ENCODE peak calls at places on chromosomes 4 and X, in eight cellular contexts. A is lung, X is body of pancreas, F is left ventricle myocardium inferior, V is epithelial cell of proximal tubule, Z is uterus, I is OCI-LY7, T is bronchial epithelial cell. P is an unnamed sample.

GRCh38 chrX:72123471-72124185 is 8.1 kb downstream of the RTL5 start:
- DNase-seq in T (no peak), Z (no peak), I (no peak), X (no peak), V (no peak), F (peak), A (no peak), P (no peak)

GRCh38 chr4:3323071-3323481 is 30.3 kb downstream of the RGS12 start:
- DNase-seq in T (no peak), X (no peak), I (no peak), V (no peak), Z (no peak), A (no peak), F (no peak), P (no peak)

GRCh38 chr4:2570551-2571222 is 34.2 kb downstream of the FAM193A start:
- DNase-seq in Z (no peak), X (no peak), T (no peak), V (no peak), A (no peak), I (no peak), F (peak), P (no peak)

GRCh38 chr4:82247171-82247570 is 126.6 kb downstream of the HNRNPD start:
- DNase-seq in V (no peak), I (no peak), T (peak), X (no peak), Z (no peak), A (no peak), F (no peak), P (no peak)

GRCh38 chr4:100208964-100209363 is 18.7 kb upstream of the DDIT4L start:
- DNase-seq in I (no peak), T (no peak), V (no peak), A (no peak), F (no peak), Z (no peak), X (no peak), P (peak)

GRCh38 chr4:55920571-55920970 is 28.2 kb upstream of the CEP135 start:
- DNase-seq in X (no peak), I (no peak), A (no peak), V (no peak), Z (no peak), T (no peak), F (no peak), P (no peak)

GRCh38 chrX:147962476-147962875 is 18.7 kb upstream of the FMR1NB start:
- DNase-seq in T (peak), Z (no peak), A (no peak), X (no peak), F (no peak), V (no peak), I (no peak), P (no peak)

GRCh38 chr4:145679520-145679919 is 426 bp upstream of the C4orf51 start:
- DNase-seq in T (peak), X (peak), A (peak), I (no peak), F (peak), V (peak), Z (no peak), P (no peak)

GRCh38 chr4:102429553-102429952 is 71.6 kb upstream of the NFKB1 start:
- DNase-seq in Z (no peak), T (peak), A (no peak), F (no peak), V (no peak), X (no peak), I (no peak), P (no peak)

GRCh38 chr4:112517911-112518310 is 1.9 kb upstream of the NEUROG2 start:
- DNase-seq in V (no peak), A (no peak), Z (no peak), F (no peak), X (no peak), T (no peak), I (no peak), P (no peak)

GRCh38 chr4:132056466-132056865 is 1092.6 kb upstream of the PCDH10 start:
- DNase-seq in F (no peak), X (no peak), I (no peak), T (no peak), Z (no peak), A (no peak), V (no peak), P (no peak)

GRCh38 chr4:657338-658030 is 16.6 kb downstream of the ATP5ME start:
- DNase-seq in A (no peak), F (no peak), X (no peak), I (no peak), Z (no peak), T (no peak), V (no peak), P (no peak)

GRCh38 chrX:24025741-24026402 is 1.1 kb downstream of the KLHL15 start:
- DNase-seq in X (peak), I (no peak), Z (no peak), V (no peak), F (no peak), T (peak), A (no peak), P (no peak)

GRCh38 chr4:70885174-70885573 is 17.0 kb upstream of the MOB1B start:
- DNase-seq in X (peak), I (no peak), T (peak), V (no peak), F (no peak), Z (no peak), A (no peak), P (no peak)

GRCh38 chr4:123421942-123422781 is 25.6 kb downstream of the SPRY1 start:
- DNase-seq in A (no peak), T (no peak), X (no peak), V (no peak), F (no peak), I (no peak), Z (no peak), P (no peak)

GRCh38 chrX:5086388-5086787 is 1142.3 kb downstream of the NLGN4X start:
- DNase-seq in I (no peak), T (peak), V (no peak), X (no peak), Z (no peak), F (no peak), A (no peak), P (no peak)

GRCh38 chr4:1010522-1011021 is 854 bp upstream of the FGFRL1 start:
- DNase-seq in A (peak), T (peak), F (peak), Z (peak), I (peak), V (no peak), X (peak), P (no peak)

GRCh38 chr4:42768125-42768748 is 111.3 kb upstream of the ATP8A1 start:
- DNase-seq in F (no peak), T (no peak), A (no peak), V (no peak), I (peak), Z (no peak), X (no peak), P (no peak)

GRCh38 chr4:16598241-16599224 is 299.9 kb downstream of the LDB2 start:
- DNase-seq in I (no peak), T (no peak), V (no peak), X (no peak), F (no peak), Z (no peak), A (no peak), P (no peak)

GRCh38 chrX:74465424-74465823 is 44.1 kb downstream of the SLC16A2 start:
- DNase-seq in A (no peak), T (no peak), I (no peak), V (no peak), F (no peak), Z (no peak), X (no peak), P (no peak)

GRCh38 chr4:47031713-47032404 is 492 bp downstream of the GABRB1 start:
- DNase-seq in I (no peak), X (peak), V (no peak), T (no peak), Z (no peak), F (no peak), A (no peak), P (no peak)

GRCh38 chrX:47166126-47166525 is 21.1 kb downstream of the RBM10 start:
- DNase-seq in F (no peak), I (no peak), X (no peak), T (no peak), A (no peak), V (no peak), Z (no peak), P (no peak)

DNA sequence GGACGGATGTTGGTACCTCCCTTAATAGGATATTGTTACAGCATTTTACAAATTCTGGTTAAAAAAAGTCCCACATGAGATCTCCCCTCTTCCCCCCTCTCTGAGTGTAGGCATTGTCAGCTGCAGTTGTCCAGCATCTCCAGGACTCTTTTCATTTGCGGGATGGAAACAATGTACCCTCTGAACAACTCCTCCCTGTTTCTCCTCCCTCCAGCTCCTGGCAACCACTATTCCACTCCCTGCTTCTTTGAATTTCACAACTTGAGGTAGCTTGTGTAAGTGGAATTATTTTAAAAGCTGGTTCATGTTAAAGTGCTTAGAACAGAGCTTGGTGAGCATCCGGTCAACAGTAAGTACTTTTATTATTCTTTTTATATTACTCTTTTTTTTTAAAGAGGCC is 69.8 kb downstream of the TBL1X start:
- DNase-seq in X (no peak), V (no peak), I (no peak), T (no peak), Z (peak), F (no peak), A (no peak), P (no peak)
- H3K4me3 ChIP-seq in X (no peak), V (no peak), I (no peak), T (no peak), Z (no peak), F (no peak), A (no peak), P (no peak)

GRCh38 chrX:136689441-136689840 is 41.5 kb downstream of the CD40LG start:
- DNase-seq in I (no peak), Z (no peak), V (no peak), F (no peak), T (peak), X (no peak), A (no peak), P (no peak)

GRCh38 chrX:136691028-136691809 is 43.3 kb downstream of the CD40LG start:
- DNase-seq in A (no peak), V (no peak), F (no peak), Z (no peak), X (no peak), T (peak), I (no peak), P (no peak)

GRCh38 chrX:136692271-136692670 is 44.3 kb downstream of the CD40LG start:
- DNase-seq in I (no peak), X (no peak), F (no peak), V (no peak), T (peak), A (no peak), Z (no peak), P (no peak)

GRCh38 chrX:136684120-136684519 is 36.2 kb downstream of the CD40LG start:
- DNase-seq in V (no peak), I (no peak), A (no peak), Z (no peak), X (no peak), F (no peak), T (no peak), P (no peak)

DNA sequence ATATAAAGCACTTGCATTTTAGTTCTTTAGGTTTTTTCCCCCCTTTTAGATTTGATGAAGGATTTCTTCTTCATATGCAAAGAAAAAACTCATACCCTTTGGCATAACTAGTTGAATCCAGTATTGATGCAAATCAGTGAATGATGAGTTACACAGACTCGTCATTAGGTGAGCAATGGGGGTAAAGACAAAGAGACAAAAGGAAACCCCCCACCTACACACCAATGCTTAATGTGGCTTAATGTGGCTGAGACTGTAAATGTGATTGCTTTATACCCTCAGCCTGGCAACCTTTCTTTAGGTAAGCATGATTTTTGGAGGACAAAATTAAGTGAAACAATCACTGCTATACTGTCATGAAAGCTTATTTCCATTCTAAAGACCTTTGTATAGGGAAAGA is 39.5 kb downstream of the CD40LG start:
- DNase-seq in T (no peak), A (no peak), F (no peak), Z (no peak), V (no peak), I (no peak), X (no peak), P (no peak)
- H3K4me3 ChIP-seq in T (no peak), A (no peak), F (no peak), Z (no peak), V (no peak), I (no peak), X (no peak), P (no peak)

DNA sequence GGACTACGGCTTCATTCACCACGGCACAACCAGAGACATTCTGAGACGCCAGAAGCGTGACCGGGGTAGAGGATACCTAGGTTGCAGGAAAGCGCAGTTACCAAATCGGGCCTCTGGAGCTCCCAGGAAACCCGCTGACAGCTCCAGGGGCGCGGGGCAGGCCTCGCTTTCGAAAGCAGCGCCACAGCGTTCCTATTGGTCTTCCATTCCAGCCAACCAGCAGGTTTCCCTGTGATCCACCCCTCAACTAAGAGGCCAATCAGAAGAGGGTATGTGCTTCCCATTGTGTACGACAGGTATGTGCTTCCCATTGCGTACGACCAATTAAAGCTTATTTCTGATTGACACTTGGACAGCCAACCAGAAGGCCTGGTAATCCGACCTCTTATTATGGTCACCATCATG is 14.9 kb downstream of the SNX12 start:
- DNase-seq in T (no peak), F (no peak), A (no peak), X (peak), Z (no peak), I (no peak), V (no peak), P (no peak)
- H3K4me3 ChIP-seq in T (no peak), F (peak), A (no peak), X (no peak), Z (no peak), I (no peak), V (no peak), P (no peak)

GRCh38 chrX:136635235-136635634 is 12.7 kb upstream of the CD40LG start:
- DNase-seq in A (no peak), I (no peak), Z (no peak), T (no peak), V (no peak), X (no peak), F (no peak), P (no peak)
- H3K4me3 ChIP-seq in A (no peak), I (no peak), Z (no peak), T (no peak), V (no peak), X (no peak), F (no peak), P (no peak)

GRCh38 chrX:104270916-104271512 is 16.3 kb upstream of the ESX1 start:
- DNase-seq in T (peak), X (peak), F (peak), V (no peak), Z (peak), A (no peak), I (peak), P (no peak)
- H3K4me3 ChIP-seq in T (no peak), X (no peak), F (peak), V (no peak), Z (no peak), A (no peak), I (no peak), P (no peak)

GRCh38 chrX:131067846-131068745 is 9.9 kb downstream of the ARHGAP36 start:
- DNase-seq in Z (no peak), A (no peak), I (no peak), F (no peak), V (no peak), T (no peak), X (peak), P (no peak)
- H3K4me3 ChIP-seq in Z (no peak), A (no peak), I (no peak), F (no peak), V (no peak), T (no peak), X (no peak), P (no peak)

GRCh38 chrX:107718156-107718621 is 57.4 kb downstream of the TSC22D3 start:
- DNase-seq in I (peak), Z (peak), F (no peak), V (no peak), X (peak), T (peak), A (peak), P (no peak)

GRCh38 chrX:107714196-107714811 is 61.3 kb downstream of the TSC22D3 start:
- DNase-seq in I (no peak), X (no peak), F (no peak), T (no peak), Z (no peak), V (no peak), A (no peak), P (no peak)

GRCh38 chrX:107716816-107717700 is 58.5 kb downstream of the TSC22D3 start:
- DNase-seq in F (peak), T (peak), X (peak), A (peak), Z (peak), V (no peak), I (peak), P (peak)

GRCh38 chrX:107715331-107716044 is 60.1 kb downstream of the TSC22D3 start:
- DNase-seq in Z (no peak), I (peak), A (no peak), V (no peak), T (peak), F (no peak), X (no peak), P (no peak)

GRCh38 chrX:107716045-107716684 is 59.4 kb downstream of the TSC22D3 start:
- DNase-seq in X (no peak), T (no peak), A (no peak), Z (peak), V (no peak), F (no peak), I (peak), P (no peak)
- H3K4me3 ChIP-seq in X (peak), T (peak), A (peak), Z (peak), V (peak), F (peak), I (peak), P (peak)

DNA sequence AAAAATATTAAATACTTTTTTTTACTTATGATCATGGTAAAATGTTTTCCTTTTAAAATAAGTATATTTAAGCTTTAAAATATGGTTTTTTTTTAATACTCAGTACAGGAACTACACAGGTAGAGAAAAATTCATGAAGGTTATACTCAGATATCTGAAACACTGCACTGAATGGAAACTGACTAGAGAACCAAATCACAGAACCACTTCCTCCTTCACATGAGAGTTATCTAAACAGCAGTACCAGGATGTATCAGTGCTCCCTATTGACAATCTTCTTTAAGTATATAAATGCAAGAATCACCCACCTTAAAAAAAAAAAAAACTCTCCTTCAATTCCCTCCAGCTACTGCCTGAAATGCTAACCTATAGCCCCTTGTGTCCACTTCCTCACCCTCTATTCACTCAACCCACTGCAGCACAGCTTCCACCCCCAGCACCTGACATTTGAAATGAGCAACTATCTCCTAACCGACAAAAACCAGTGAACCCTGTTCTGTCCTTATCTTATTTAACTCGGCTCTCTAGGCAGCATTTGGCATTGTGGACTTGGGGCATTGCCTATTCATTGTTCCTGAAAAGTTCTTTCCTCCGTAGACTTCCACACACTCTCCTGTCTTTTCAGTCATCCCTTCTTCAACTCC is 9.1 kb downstream of the SLC7A3 start:
- DNase-seq in X (no peak), Z (no peak), T (no peak), A (no peak), F (no peak), V (no peak), I (no peak), P (no peak)
- H3K4me3 ChIP-seq in X (no peak), Z (no peak), T (no peak), A (no peak), F (no peak), V (no peak), I (no peak), P (no peak)

P was measured in GM12864.